ENCODE peak calls at places on chromosome X, in eight cellular contexts. N is lung, L is progenitor cell of endocrine pancreas, J is neural progenitor cell, H is T-helper 2 cell, R is M059J, D is Calu3, E is AG04449. C is an unnamed sample.

GRCh38 chrX:11665144-11666040 is at the start of gene ARHGAP6:
- DNase-seq in N (no peak), L (peak; percentile 16), D (no peak), H (no peak), J (peak; percentile 71), E (no peak), R (peak; percentile 54), C (no peak)

GRCh38 chrX:80807606-80808159 is 2.0 kb downstream of the BRWD3 start:
- DNase-seq in E (no peak), R (peak; percentile 4), D (no peak), N (no peak), H (no peak), J (no peak), L (no peak), C (no peak)

GRCh38 chrX:40012800-40013682 is 84.7 kb downstream of the BCOR start:
- DNase-seq in N (peak; percentile 56), J (peak; percentile 51), D (peak; percentile 56), R (peak; percentile 78), H (no peak), L (no peak), E (no peak), C (peak; percentile 42)

GRCh38 chrX:130680164-130681035 is 222.6 kb downstream of the ENOX2 start:
- DNase-seq in D (no peak), L (no peak), E (no peak), J (no peak), H (no peak), N (no peak), R (peak; percentile 65), C (no peak)

GRCh38 chrX:111098874-111099273 is 2.9 kb downstream of the PAK3 start:
- DNase-seq in L (peak; percentile 73), N (peak; percentile 45), H (peak; percentile 36), J (peak; percentile 89), D (peak; percentile 60), E (no peak), R (peak; percentile 4), C (peak; percentile 29)

GRCh38 chrX:78168065-78168464 is 28.6 kb upstream of the TAF9B start:
- DNase-seq in L (no peak), E (no peak), J (no peak), R (peak; percentile 1), H (no peak), N (no peak), D (no peak), C (no peak)

GRCh38 chrX:41145920-41146608 is 60.8 kb downstream of the USP9X start:
- DNase-seq in J (no peak), H (no peak), E (peak; percentile 59), L (no peak), D (no peak), N (no peak), R (peak; percentile 86), C (no peak)

GRCh38 chrX:151722241-151722846 is 6.5 kb downstream of the FATE1 start:
- DNase-seq in N (no peak), J (peak; percentile 72), E (no peak), R (no peak), D (peak; percentile 37), L (peak; percentile 31), H (no peak), C (no peak)

C was measured in memory B cell.